ENCODE peak calls at places on chromosomes 3 and 15, in ten cellular contexts. K is skeletal muscle cell; H is LoVo; V is tibial artery; Y is T-helper 17 cell; W is CD8-positive, alpha-beta memory T cell; I is kidney glomerular epithelial cell; E is choroid plexus epithelial cell; L is activated CD8-positive, alpha-beta memory T cell treated with anti-CD3 and anti-CD28 coated beads, Interleukin-2, amount 50 U/mL, for 48 hours; Z is bronchial epithelial cell. C is an unnamed sample.
A peak's percentile ranks its signal among the peaks of the same experiment; 100 is the strongest.

GRCh38 chr15:83108266-83109219 is 1.1 kb downstream of the TM6SF1 start:
- DNase-seq in K (peak; percentile 47), H (no peak), V (peak; percentile 76), Y (no peak), W (no peak), I (no peak), E (peak; percentile 90), L (peak; percentile 57), Z (peak; percentile 41), C (no peak)

GRCh38 chr3:130772124-130772523 is 25.5 kb upstream of the PIK3R4 start:
- DNase-seq in K (no peak), H (no peak), V (no peak), Y (no peak), W (no peak), I (no peak), E (no peak), L (no peak), Z (no peak), C (no peak)

GRCh38 chr3:146865175-146865755 is 260.1 kb upstream of the PLSCR5 start:
- DNase-seq in K (no peak), H (no peak), V (no peak), Y (no peak), W (no peak), I (no peak), E (no peak), L (no peak), Z (no peak), C (no peak)

GRCh38 chr15:74540135-74540760 is 772 bp upstream of the ARID3B start:
- DNase-seq in K (no peak), H (no peak), V (no peak), Y (no peak), W (no peak), I (peak; percentile 22), E (no peak), L (no peak), Z (peak; percentile 26), C (no peak)

GRCh38 chr15:31079519-31079918 is 22.0 kb downstream of the TRPM1 start:
- DNase-seq in K (no peak), H (no peak), V (no peak), Y (no peak), W (no peak), I (no peak), E (peak; percentile 85), L (no peak), Z (peak; percentile 36), C (no peak)

GRCh38 chr15:91100561-91101355 is 701 bp downstream of the SV2B start:
- DNase-seq in K (no peak), H (no peak), V (no peak), Y (no peak), W (no peak), I (peak; percentile 6), E (peak; percentile 40), L (no peak), Z (peak; percentile 7), C (no peak)

GRCh38 chr15:60004019-60004845 is at the start of gene FOXB1:
- DNase-seq in K (no peak), H (no peak), V (no peak), Y (no peak), W (no peak), I (no peak), E (no peak), L (no peak), Z (no peak), C (no peak)

GRCh38 chr15:73319460-73320245 is 49.1 kb downstream of the HCN4 start:
- DNase-seq in K (no peak), H (no peak), V (no peak), Y (no peak), W (no peak), I (no peak), E (no peak), L (no peak), Z (no peak), C (no peak)

GRCh38 chr15:65413051-65413759 is 9.5 kb downstream of the IGDCC4 start:
- DNase-seq in K (no peak), H (no peak), V (no peak), Y (no peak), W (no peak), I (no peak), E (no peak), L (no peak), Z (no peak), C (no peak)

GRCh38 chr3:134311265-134311664 is 60.6 kb upstream of the RYK start:
- DNase-seq in K (no peak), H (no peak), V (no peak), Y (no peak), W (no peak), I (no peak), E (peak; percentile 50), L (peak; percentile 25), Z (no peak), C (no peak)

GRCh38 chr3:185422677-185423076 is 59.7 kb downstream of the MAP3K13 start:
- DNase-seq in K (no peak), H (no peak), V (no peak), Y (no peak), W (no peak), I (no peak), E (no peak), L (no peak), Z (no peak), C (no peak)

GRCh38 chr15:70318996-70319465 is 221.3 kb upstream of the TLE3 start:
- DNase-seq in K (peak; percentile 88), H (no peak), V (no peak), Y (no peak), W (no peak), I (no peak), E (peak; percentile 91), L (no peak), Z (no peak), C (no peak)

GRCh38 chr15:38389924-38390542 is 63.9 kb upstream of the FAM98B start:
- DNase-seq in K (no peak), H (peak; percentile 66), V (peak; percentile 77), Y (peak; percentile 51), W (peak; percentile 28), I (peak; percentile 70), E (peak; percentile 78), L (peak; percentile 78), Z (peak; percentile 65), C (peak; percentile 21)

GRCh38 chr15:37793851-37794250 is 140.6 kb upstream of the TMCO5A start:
- DNase-seq in K (no peak), H (no peak), V (no peak), Y (no peak), W (no peak), I (no peak), E (peak; percentile 53), L (no peak), Z (no peak), C (no peak)

GRCh38 chr3:194475978-194476377 is 10.8 kb downstream of the ATP13A3 start:
- DNase-seq in K (no peak), H (no peak), V (no peak), Y (no peak), W (no peak), I (no peak), E (no peak), L (no peak), Z (no peak), C (no peak)

GRCh38 chr3:27521179-27521871 is 37.1 kb upstream of the SLC4A7 start:
- DNase-seq in K (peak; percentile 91), H (peak; percentile 20), V (no peak), Y (no peak), W (no peak), I (peak; percentile 49), E (peak; percentile 97), L (no peak), Z (peak; percentile 99), C (no peak)

GRCh38 chr15:49830411-49830810 is 209.6 kb downstream of the DTWD1 start:
- DNase-seq in K (peak; percentile 77), H (no peak), V (no peak), Y (no peak), W (no peak), I (no peak), E (peak; percentile 90), L (no peak), Z (no peak), C (no peak)

GRCh38 chr3:108511055-108511454 is 659 bp upstream of the MYH15 start:
- DNase-seq in K (no peak), H (no peak), V (no peak), Y (no peak), W (no peak), I (no peak), E (no peak), L (no peak), Z (no peak), C (no peak)

GRCh38 chr15:71669688-71670087 is 140.7 kb upstream of the NR2E3 start:
- DNase-seq in K (no peak), H (no peak), V (no peak), Y (no peak), W (no peak), I (peak; percentile 24), E (no peak), L (no peak), Z (no peak), C (no peak)

GRCh38 chr15:69160976-69161877 is 792 bp downstream of the GLCE start:
- DNase-seq in K (no peak), H (peak; percentile 48), V (peak; percentile 70), Y (peak; percentile 11), W (peak; percentile 25), I (peak; percentile 18), E (peak; percentile 44), L (peak; percentile 65), Z (peak; percentile 11), C (no peak)

GRCh38 chr15:75801859-75802593 is 41.2 kb upstream of the UBE2Q2 start:
- DNase-seq in K (no peak), H (peak; percentile 80), V (peak; percentile 84), Y (peak; percentile 70), W (peak; percentile 70), I (peak; percentile 43), E (peak; percentile 70), L (peak; percentile 90), Z (peak; percentile 51), C (peak; percentile 21)

GRCh38 chr3:78098367-78098766 is 1058.5 kb downstream of the ROBO2 start:
- DNase-seq in K (no peak), H (no peak), V (no peak), Y (no peak), W (no peak), I (no peak), E (no peak), L (no peak), Z (no peak), C (no peak)

GRCh38 chr3:162366382-162366781 is 869.8 kb downstream of the OTOL1 start:
- DNase-seq in K (no peak), H (no peak), V (no peak), Y (no peak), W (no peak), I (no peak), E (no peak), L (no peak), Z (no peak), C (no peak)

GRCh38 chr3:126677862-126678549 is 23.1 kb upstream of the TXNRD3 start:
- DNase-seq in K (no peak), H (no peak), V (no peak), Y (no peak), W (no peak), I (no peak), E (no peak), L (no peak), Z (no peak), C (no peak)

GRCh38 chr3:148903022-148903442 is 37.9 kb downstream of the CPA3 start:
- DNase-seq in K (peak; percentile 14), H (no peak), V (no peak), Y (no peak), W (no peak), I (no peak), E (peak; percentile 44), L (no peak), Z (peak; percentile 85), C (no peak)

GRCh38 chr15:92848852-92849598 is 51.1 kb upstream of the CHD2 start:
- DNase-seq in K (no peak), H (no peak), V (no peak), Y (no peak), W (peak; percentile 67), I (no peak), E (peak; percentile 78), L (no peak), Z (no peak), C (no peak)

GRCh38 chr3:104133630-104134029 is 1233.1 kb upstream of the ALCAM start:
- DNase-seq in K (no peak), H (no peak), V (no peak), Y (no peak), W (no peak), I (no peak), E (no peak), L (no peak), Z (no peak), C (no peak)

GRCh38 chr3:56976666-56977560 is 83.6 kb upstream of the SPATA12 start:
- DNase-seq in K (peak; percentile 58), H (no peak), V (no peak), Y (no peak), W (no peak), I (no peak), E (peak; percentile 50), L (no peak), Z (no peak), C (no peak)

C was measured in thoracic aorta.